ENCODE peak calls at places on chromosomes 4 and X, in seven cellular contexts. Z is transverse colon, B is SK-N-SH, R is sigmoid colon, U is endothelial cell of umbilical vein, S is breast epithelium, F is GM23338. N is an unnamed sample.
A peak's percentile ranks its signal among the peaks of the same experiment; 100 is the strongest.

GRCh38 chr4:168598191-168598590 is 101.3 kb downstream of the PALLD start:
- DNase-seq in Z (no peak), B (no peak), R (no peak), U (peak; percentile 12), S (no peak), F (no peak), N (no peak)

GRCh38 chr4:85682391-85682790 is 207.4 kb downstream of the ARHGAP24 start:
- DNase-seq in Z (no peak), B (no peak), R (no peak), U (no peak), S (no peak), F (no peak), N (no peak)

GRCh38 chrX:12791253-12792228 is at the start of gene PRPS2:
- DNase-seq in Z (peak; percentile 79), B (peak; percentile 88), R (peak; percentile 83), U (peak; percentile 50), S (peak; percentile 24), F (peak; percentile 80), N (peak; percentile 69)

GRCh38 chrX:1558761-1559468 is 21.9 kb upstream of the P2RY8 start:
- DNase-seq in Z (no peak), B (no peak), R (peak; percentile 14), U (no peak), S (no peak), F (no peak), N (peak; percentile 24)

GRCh38 chr4:150256841-150257273 is 178.6 kb downstream of the DCLK2 start:
- DNase-seq in Z (peak; percentile 75), B (no peak), R (no peak), U (no peak), S (no peak), F (peak; percentile 66), N (no peak)

GRCh38 chrX:1246816-1247215 is 21.8 kb upstream of the CSF2RA start:
- DNase-seq in Z (peak; percentile 67), B (peak; percentile 44), R (peak; percentile 72), U (peak; percentile 63), S (no peak), F (peak; percentile 86), N (peak; percentile 64)

GRCh38 chr4:148964456-148964855 is 522.2 kb upstream of the NR3C2 start:
- DNase-seq in Z (no peak), B (no peak), R (no peak), U (no peak), S (no peak), F (no peak), N (no peak)

GRCh38 chr4:54898163-54898562 is 227.2 kb downstream of the KDR start:
- DNase-seq in Z (no peak), B (no peak), R (no peak), U (no peak), S (no peak), F (no peak), N (no peak)

GRCh38 chr4:10117424-10118354 is 1.1 kb upstream of the WDR1 start:
- DNase-seq in Z (peak; percentile 48), B (no peak), R (peak; percentile 73), U (peak; percentile 58), S (peak; percentile 58), F (peak; percentile 51), N (no peak)

GRCh38 chrX:123190096-123190495 is 6.0 kb downstream of the GRIA3 start:
- DNase-seq in Z (no peak), B (no peak), R (no peak), U (no peak), S (no peak), F (peak; percentile 3), N (no peak)

GRCh38 chr4:27011401-27011800 is 150.8 kb downstream of the STIM2 start:
- DNase-seq in Z (no peak), B (no peak), R (no peak), U (no peak), S (no peak), F (no peak), N (no peak)

GRCh38 chrX:73447311-73447794 is 500 bp downstream of the CDX4 start:
- DNase-seq in Z (no peak), B (no peak), R (no peak), U (no peak), S (no peak), F (peak; percentile 72), N (no peak)

GRCh38 chrX:108267561-108267960 is 170.7 kb downstream of the COL4A6 start:
- DNase-seq in Z (no peak), B (no peak), R (no peak), U (no peak), S (no peak), F (no peak), N (no peak)

GRCh38 chr4:157818946-157819692 is 353.7 kb downstream of the GASK1B start:
- DNase-seq in Z (no peak), B (no peak), R (no peak), U (no peak), S (no peak), F (no peak), N (no peak)

GRCh38 chrX:13026877-13027652 is 17.4 kb downstream of the FAM9C start:
- DNase-seq in Z (no peak), B (no peak), R (no peak), U (no peak), S (no peak), F (no peak), N (no peak)

GRCh38 chrX:34849371-34849770 is 93.2 kb upstream of the FAM47B start:
- DNase-seq in Z (no peak), B (no peak), R (no peak), U (no peak), S (no peak), F (no peak), N (no peak)

GRCh38 chrX:129754266-129755024 is 15.7 kb downstream of the XPNPEP2 start:
- DNase-seq in Z (no peak), B (no peak), R (no peak), U (peak; percentile 4), S (no peak), F (peak; percentile 65), N (no peak)

GRCh38 chr4:2085496-2085901 is 26.4 kb downstream of the NAT8L start:
- DNase-seq in Z (peak; percentile 2), B (no peak), R (peak; percentile 54), U (no peak), S (no peak), F (no peak), N (peak; percentile 59)

GRCh38 chrX:140572724-140573123 is 67.9 kb upstream of the SOX3 start:
- DNase-seq in Z (peak; percentile 14), B (peak; percentile 21), R (no peak), U (no peak), S (no peak), F (peak; percentile 64), N (peak; percentile 49)

GRCh38 chr4:23171971-23172370 is 479.2 kb downstream of the GBA3 start:
- DNase-seq in Z (no peak), B (no peak), R (no peak), U (no peak), S (no peak), F (no peak), N (no peak)

GRCh38 chrX:24561121-24561520 is 86.0 kb downstream of the PCYT1B start:
- DNase-seq in Z (no peak), B (peak; percentile 8), R (no peak), U (peak; percentile 44), S (no peak), F (peak; percentile 43), N (no peak)

GRCh38 chr4:100657187-100657586 is 139.4 kb upstream of the EMCN start:
- DNase-seq in Z (no peak), B (no peak), R (no peak), U (peak; percentile 97), S (no peak), F (no peak), N (no peak)

GRCh38 chr4:1635452-1635851 is 48.7 kb downstream of the FAM53A start:
- DNase-seq in Z (no peak), B (no peak), R (no peak), U (no peak), S (no peak), F (no peak), N (no peak)

GRCh38 chr4:169659736-169660670 is 39.6 kb downstream of the CLCN3 start:
- DNase-seq in Z (peak; percentile 78), B (peak; percentile 67), R (peak; percentile 90), U (peak; percentile 97), S (peak; percentile 82), F (peak; percentile 87), N (peak; percentile 79)
- TF ChIP-seq POLR2AphosphoS5 in Z (peak; percentile 82), B (no peak), R (peak; percentile 75), U (peak; percentile 37), S (peak; percentile 35), F (no peak), N (peak; percentile 75)

GRCh38 chr4:99540287-99540939 is 23.4 kb downstream of the TRMT10A start:
- DNase-seq in Z (no peak), B (no peak), R (no peak), U (no peak), S (no peak), F (no peak), N (no peak)

GRCh38 chr4:99536848-99537247 is 26.0 kb downstream of the C4orf17 start:
- DNase-seq in Z (no peak), B (no peak), R (no peak), U (no peak), S (no peak), F (no peak), N (no peak)

GRCh38 chr4:99536148-99536728 is 25.4 kb downstream of the C4orf17 start:
- DNase-seq in Z (no peak), B (peak; percentile 24), R (no peak), U (no peak), S (no peak), F (no peak), N (no peak)

DNA sequence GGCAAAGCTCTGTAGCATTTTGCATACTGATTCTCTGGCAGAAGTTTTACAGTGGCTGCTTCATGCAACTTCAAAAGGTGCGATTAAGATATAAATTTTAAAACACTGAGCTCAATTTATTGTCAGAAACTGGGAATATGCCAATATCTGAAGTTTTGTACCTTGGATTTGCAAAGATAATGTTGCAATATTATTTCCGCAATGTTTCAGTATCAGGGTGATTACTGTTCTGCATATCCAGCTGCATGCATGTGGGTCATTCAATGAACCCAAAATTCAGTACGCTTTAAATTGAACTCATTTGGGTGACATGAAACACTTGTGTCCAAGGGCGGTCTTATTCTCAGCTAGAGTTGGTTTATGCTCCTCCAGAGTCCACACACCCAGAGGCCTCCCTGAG is 26.2 kb downstream of the TRMT10A start:
- DNase-seq in Z (no peak), B (no peak), R (no peak), U (no peak), S (no peak), F (no peak), N (no peak)
- H3K27ac ChIP-seq in Z (no peak overlapping the region), B (no peak overlapping the region), R (no peak overlapping the region), U (no peak overlapping the region), S (no peak overlapping the region), F (no peak overlapping the region), N (no peak overlapping the region)

GRCh38 chrX:110173192-110174175 is 144.4 kb downstream of the AMMECR1 start:
- DNase-seq in Z (no peak), B (no peak), R (no peak), U (peak; percentile 62), S (no peak), F (no peak), N (peak; percentile 56)
- TF ChIP-seq POLR2AphosphoS5 in Z (no peak), B (no peak), R (no peak), U (no peak), S (no peak), F (no peak), N (no peak)

DNA sequence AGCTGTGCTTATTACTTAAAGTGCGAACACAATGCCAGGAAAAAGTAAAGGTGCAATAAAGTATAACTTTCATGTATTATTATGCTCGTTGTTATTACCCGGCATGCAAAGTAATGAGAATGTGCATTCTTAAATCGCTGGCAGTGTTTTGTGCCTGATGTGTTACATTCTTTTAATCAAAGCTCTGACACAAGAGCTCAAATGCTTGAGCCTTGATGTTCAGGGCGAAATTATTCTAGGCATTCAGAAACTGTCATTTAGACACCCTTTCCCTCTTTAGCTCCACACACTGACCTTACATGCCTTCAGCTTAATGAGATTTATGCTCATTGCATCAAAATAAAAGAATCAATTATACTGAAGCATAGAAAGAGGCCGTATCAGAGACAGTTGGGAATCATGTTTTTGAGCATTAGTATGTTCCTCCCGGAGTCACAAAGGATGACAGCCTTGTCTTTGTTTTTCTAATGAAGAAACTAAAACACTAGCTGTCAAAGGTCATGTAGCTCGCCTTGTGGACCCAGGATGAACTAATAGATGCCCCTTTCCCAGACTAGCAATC is 56.7 kb downstream of the FAM114A1 start:
- DNase-seq in Z (no peak), B (no peak), R (no peak), U (no peak), S (no peak), F (no peak), N (no peak)
- H3K27ac ChIP-seq in Z (peak overlapping the region; percentile 68), B (no peak overlapping the region), R (peak overlapping the region; percentile 88), U (no peak overlapping the region), S (no peak overlapping the region), F (no peak overlapping the region), N (no peak overlapping the region)

N was measured in stomach.